ENCODE peak calls at places on chromosomes 5 and 9, in seven cellular contexts. One of them, this sample, is unnamed.

GRCh38 chr9:2241875-2242741 is 227.0 kb downstream of the SMARCA2 start:
- DNase-seq in astrocyte of the spinal cord: peak
- DNase-seq in CD8-positive, alpha-beta T cell: peak
- DNase-seq in fibroblast of pulmonary artery: peak
- DNase-seq in astrocyte of the cerebellum: peak
- DNase-seq in progenitor cell of endocrine pancreas: peak
- DNase-seq in GM13976: peak
- DNase-seq in this sample: peak

GRCh38 chr5:44160443-44160842 is 228.8 kb downstream of the FGF10 start:
- DNase-seq in astrocyte of the spinal cord: no peak
- DNase-seq in CD8-positive, alpha-beta T cell: no peak
- DNase-seq in fibroblast of pulmonary artery: no peak
- DNase-seq in progenitor cell of endocrine pancreas: no peak
- DNase-seq in astrocyte of the cerebellum: no peak
- DNase-seq in GM13976: no peak
- DNase-seq in this sample: no peak

GRCh38 chr5:81779125-81779934 is 28.4 kb upstream of the SSBP2 start:
- DNase-seq in astrocyte of the cerebellum: peak
- DNase-seq in GM13976: peak
- DNase-seq in fibroblast of pulmonary artery: peak
- DNase-seq in progenitor cell of endocrine pancreas: no peak
- DNase-seq in CD8-positive, alpha-beta T cell: peak
- DNase-seq in astrocyte of the spinal cord: peak
- DNase-seq in this sample: no peak

GRCh38 chr5:31939151-31939550 is 235.0 kb downstream of the GOLPH3 start:
- DNase-seq in GM13976: no peak
- DNase-seq in CD8-positive, alpha-beta T cell: no peak
- DNase-seq in astrocyte of the spinal cord: no peak
- DNase-seq in astrocyte of the cerebellum: no peak
- DNase-seq in fibroblast of pulmonary artery: peak
- DNase-seq in progenitor cell of endocrine pancreas: no peak
- DNase-seq in this sample: no peak

GRCh38 chr5:96035796-96036195 is 74.1 kb upstream of the ELL2 start:
- DNase-seq in CD8-positive, alpha-beta T cell: no peak
- DNase-seq in fibroblast of pulmonary artery: no peak
- DNase-seq in GM13976: no peak
- DNase-seq in astrocyte of the cerebellum: no peak
- DNase-seq in progenitor cell of endocrine pancreas: no peak
- DNase-seq in astrocyte of the spinal cord: no peak
- DNase-seq in this sample: no peak

GRCh38 chr5:142319105-142319504 is 5.7 kb downstream of the SPRY4 start:
- DNase-seq in astrocyte of the cerebellum: no peak
- DNase-seq in CD8-positive, alpha-beta T cell: no peak
- DNase-seq in astrocyte of the spinal cord: peak
- DNase-seq in GM13976: no peak
- DNase-seq in fibroblast of pulmonary artery: no peak
- DNase-seq in progenitor cell of endocrine pancreas: no peak
- DNase-seq in this sample: no peak

GRCh38 chr5:28344803-28345433 is 1306.5 kb upstream of the CDH9 start:
- DNase-seq in GM13976: peak
- DNase-seq in progenitor cell of endocrine pancreas: no peak
- DNase-seq in CD8-positive, alpha-beta T cell: no peak
- DNase-seq in astrocyte of the spinal cord: peak
- DNase-seq in fibroblast of pulmonary artery: peak
- DNase-seq in astrocyte of the cerebellum: peak
- DNase-seq in this sample: no peak

GRCh38 chr5:80867233-80867632 is 92.9 kb upstream of the RASGRF2 start:
- DNase-seq in GM13976: no peak
- DNase-seq in astrocyte of the cerebellum: no peak
- DNase-seq in fibroblast of pulmonary artery: peak
- DNase-seq in progenitor cell of endocrine pancreas: no peak
- DNase-seq in astrocyte of the spinal cord: no peak
- DNase-seq in CD8-positive, alpha-beta T cell: no peak
- DNase-seq in this sample: no peak

GRCh38 chr5:177473461-177473991 is at the start of gene DBN1:
- DNase-seq in astrocyte of the spinal cord: peak
- DNase-seq in GM13976: peak
- DNase-seq in fibroblast of pulmonary artery: peak
- DNase-seq in progenitor cell of endocrine pancreas: peak
- DNase-seq in astrocyte of the cerebellum: no peak
- DNase-seq in CD8-positive, alpha-beta T cell: no peak
- DNase-seq in this sample: no peak

GRCh38 chr5:79122963-79123362 is 11.4 kb downstream of the BHMT start:
- DNase-seq in progenitor cell of endocrine pancreas: no peak
- DNase-seq in GM13976: no peak
- DNase-seq in astrocyte of the spinal cord: no peak
- DNase-seq in CD8-positive, alpha-beta T cell: no peak
- DNase-seq in fibroblast of pulmonary artery: peak
- DNase-seq in astrocyte of the cerebellum: no peak
- DNase-seq in this sample: no peak

GRCh38 chr5:93378073-93378472 is 202.9 kb downstream of the NR2F1-AS1 start:
- DNase-seq in GM13976: no peak
- DNase-seq in astrocyte of the cerebellum: peak
- DNase-seq in CD8-positive, alpha-beta T cell: no peak
- DNase-seq in astrocyte of the spinal cord: peak
- DNase-seq in fibroblast of pulmonary artery: peak
- DNase-seq in progenitor cell of endocrine pancreas: no peak
- DNase-seq in this sample: no peak

GRCh38 chr5:74631088-74631960 is 9.2 kb downstream of the ENC1 start:
- DNase-seq in progenitor cell of endocrine pancreas: no peak
- DNase-seq in astrocyte of the cerebellum: no peak
- DNase-seq in CD8-positive, alpha-beta T cell: peak
- DNase-seq in astrocyte of the spinal cord: peak
- DNase-seq in fibroblast of pulmonary artery: peak
- DNase-seq in GM13976: peak
- DNase-seq in this sample: no peak

GRCh38 chr9:17837931-17838330 is 259.1 kb downstream of the SH3GL2 start:
- DNase-seq in fibroblast of pulmonary artery: peak
- DNase-seq in CD8-positive, alpha-beta T cell: no peak
- DNase-seq in progenitor cell of endocrine pancreas: no peak
- DNase-seq in astrocyte of the cerebellum: no peak
- DNase-seq in astrocyte of the spinal cord: no peak
- DNase-seq in GM13976: no peak
- DNase-seq in this sample: no peak

GRCh38 chr5:16492398-16493175 is 27.0 kb upstream of the ZNF622 start:
- DNase-seq in astrocyte of the spinal cord: peak
- DNase-seq in progenitor cell of endocrine pancreas: no peak
- DNase-seq in GM13976: no peak
- DNase-seq in astrocyte of the cerebellum: peak
- DNase-seq in fibroblast of pulmonary artery: peak
- DNase-seq in CD8-positive, alpha-beta T cell: no peak
- DNase-seq in this sample: no peak

GRCh38 chr5:35618297-35618636 is 604 bp downstream of the SPEF2 start:
- DNase-seq in GM13976: no peak
- DNase-seq in progenitor cell of endocrine pancreas: no peak
- DNase-seq in astrocyte of the cerebellum: no peak
- DNase-seq in fibroblast of pulmonary artery: no peak
- DNase-seq in astrocyte of the spinal cord: peak
- DNase-seq in CD8-positive, alpha-beta T cell: no peak
- DNase-seq in this sample: no peak

GRCh38 chr5:35622974-35623373 is 5.3 kb downstream of the SPEF2 start:
- DNase-seq in CD8-positive, alpha-beta T cell: no peak
- DNase-seq in GM13976: no peak
- DNase-seq in fibroblast of pulmonary artery: no peak
- DNase-seq in progenitor cell of endocrine pancreas: no peak
- DNase-seq in astrocyte of the spinal cord: no peak
- DNase-seq in astrocyte of the cerebellum: no peak
- DNase-seq in this sample: no peak

GRCh38 chr5:35618791-35619190 is 1.1 kb downstream of the SPEF2 start:
- DNase-seq in astrocyte of the cerebellum: no peak
- DNase-seq in CD8-positive, alpha-beta T cell: no peak
- DNase-seq in fibroblast of pulmonary artery: no peak
- DNase-seq in astrocyte of the spinal cord: no peak
- DNase-seq in GM13976: peak
- DNase-seq in progenitor cell of endocrine pancreas: no peak
- DNase-seq in this sample: no peak

GRCh38 chr5:35617060-35617434 is 616 bp upstream of the SPEF2 start:
- DNase-seq in astrocyte of the cerebellum: no peak
- DNase-seq in CD8-positive, alpha-beta T cell: no peak
- DNase-seq in GM13976: no peak
- DNase-seq in fibroblast of pulmonary artery: no peak
- DNase-seq in progenitor cell of endocrine pancreas: no peak
- DNase-seq in astrocyte of the spinal cord: no peak
- DNase-seq in this sample: no peak

DNA sequence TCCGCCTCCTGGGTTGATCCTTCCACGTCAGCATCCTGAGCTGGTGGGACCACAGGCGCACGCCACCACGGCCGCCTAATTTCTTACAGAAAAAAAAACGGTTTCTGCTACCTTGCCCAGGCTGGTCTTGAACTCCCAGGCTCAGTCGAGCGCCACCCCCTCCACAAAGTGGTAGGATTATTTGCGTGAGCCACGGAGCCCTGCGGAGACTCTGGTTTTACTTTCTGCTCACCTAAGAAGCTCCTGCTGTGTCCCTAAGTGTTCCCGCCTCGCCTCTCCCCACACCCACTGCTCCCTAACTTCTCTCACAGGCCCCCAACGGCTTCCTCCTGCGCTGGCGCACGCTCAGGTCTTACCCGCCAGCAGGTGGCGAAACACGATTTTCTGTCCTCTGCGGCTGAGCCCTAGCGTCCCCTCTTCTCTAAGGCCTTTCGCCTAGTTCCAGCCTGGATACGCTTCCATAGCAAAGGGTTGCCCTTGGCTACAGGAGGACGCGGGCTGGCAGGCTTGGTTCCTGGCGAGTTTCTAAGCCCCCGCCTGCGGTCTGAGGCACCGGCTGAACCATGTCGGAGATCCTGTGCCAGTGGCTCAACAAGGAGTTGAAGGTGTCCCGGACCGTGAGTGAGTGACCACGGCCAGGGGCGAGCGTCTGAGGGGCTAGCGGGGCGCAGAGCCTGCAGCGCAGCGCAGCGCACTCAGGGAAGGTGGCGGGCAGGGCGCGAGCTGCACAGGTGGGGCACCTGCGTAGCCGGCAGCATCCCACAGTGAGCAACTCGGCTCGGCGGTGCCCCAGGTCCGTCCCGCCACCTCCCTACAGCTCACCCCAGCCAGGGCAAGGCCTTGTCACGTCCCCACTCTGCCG is at the start of gene SPEF2:
- DNase-seq in astrocyte of the cerebellum: peak
- DNase-seq in progenitor cell of endocrine pancreas: peak
- DNase-seq in fibroblast of pulmonary artery: peak
- DNase-seq in astrocyte of the spinal cord: peak
- DNase-seq in GM13976: peak
- DNase-seq in CD8-positive, alpha-beta T cell: peak
- DNase-seq in this sample: peak
- TF ChIP-seq CTCF in astrocyte of the cerebellum: peak
- TF ChIP-seq CTCF in progenitor cell of endocrine pancreas: peak
- TF ChIP-seq CTCF in fibroblast of pulmonary artery: peak
- TF ChIP-seq CTCF in astrocyte of the spinal cord: peak
- TF ChIP-seq CTCF in GM13976: peak
- TF ChIP-seq CTCF in CD8-positive, alpha-beta T cell: peak
- TF ChIP-seq CTCF in this sample: peak

DNA sequence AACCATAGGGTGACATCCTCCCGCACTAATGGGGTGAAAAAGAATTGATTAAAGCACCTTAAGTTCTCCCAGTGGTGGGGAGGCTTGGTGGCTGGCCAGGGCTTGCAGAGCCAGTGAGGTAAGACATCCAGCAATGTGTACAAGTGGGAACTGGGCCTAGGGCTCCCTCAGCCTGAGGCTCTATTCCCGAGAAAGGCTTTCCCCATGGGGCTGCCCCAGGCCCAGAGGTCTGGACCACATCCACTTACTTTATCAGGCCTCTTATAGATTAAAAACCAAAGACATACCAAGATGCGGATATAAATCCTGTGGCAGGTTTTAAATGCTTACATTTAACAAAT is 35.3 kb downstream of the C5orf15 start:
- DNase-seq in CD8-positive, alpha-beta T cell: no peak
- DNase-seq in astrocyte of the spinal cord: peak
- DNase-seq in progenitor cell of endocrine pancreas: no peak
- DNase-seq in GM13976: no peak
- DNase-seq in fibroblast of pulmonary artery: no peak
- DNase-seq in astrocyte of the cerebellum: no peak
- DNase-seq in this sample: no peak
- TF ChIP-seq CTCF in CD8-positive, alpha-beta T cell: no peak
- TF ChIP-seq CTCF in astrocyte of the spinal cord: no peak
- TF ChIP-seq CTCF in progenitor cell of endocrine pancreas: no peak
- TF ChIP-seq CTCF in GM13976: no peak
- TF ChIP-seq CTCF in fibroblast of pulmonary artery: no peak
- TF ChIP-seq CTCF in astrocyte of the cerebellum: no peak
- TF ChIP-seq CTCF in this sample: no peak

DNA sequence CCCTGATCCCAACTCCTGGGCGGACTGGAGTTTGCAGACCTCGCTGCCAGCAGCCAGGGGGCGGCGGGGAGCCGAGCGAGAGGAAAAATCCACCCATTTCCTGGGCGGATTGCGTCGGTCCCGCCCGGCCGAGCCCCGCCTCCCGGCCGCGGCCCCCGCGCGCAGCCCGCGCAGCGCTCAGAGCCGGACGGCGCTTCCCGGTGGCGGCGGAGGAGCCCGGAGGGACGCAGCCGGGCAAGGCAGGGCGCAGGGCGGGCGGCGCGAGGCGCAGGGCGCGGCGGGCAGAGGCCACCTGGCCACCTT is at the start of gene OLFM1:
- DNase-seq in astrocyte of the cerebellum: no peak
- DNase-seq in fibroblast of pulmonary artery: peak
- DNase-seq in GM13976: peak
- DNase-seq in progenitor cell of endocrine pancreas: peak
- DNase-seq in CD8-positive, alpha-beta T cell: no peak
- DNase-seq in astrocyte of the spinal cord: peak
- DNase-seq in this sample: peak
- TF ChIP-seq CTCF in astrocyte of the cerebellum: peak
- TF ChIP-seq CTCF in fibroblast of pulmonary artery: peak
- TF ChIP-seq CTCF in GM13976: no peak
- TF ChIP-seq CTCF in progenitor cell of endocrine pancreas: peak
- TF ChIP-seq CTCF in CD8-positive, alpha-beta T cell: no peak
- TF ChIP-seq CTCF in astrocyte of the spinal cord: peak
- TF ChIP-seq CTCF in this sample: peak

DNA sequence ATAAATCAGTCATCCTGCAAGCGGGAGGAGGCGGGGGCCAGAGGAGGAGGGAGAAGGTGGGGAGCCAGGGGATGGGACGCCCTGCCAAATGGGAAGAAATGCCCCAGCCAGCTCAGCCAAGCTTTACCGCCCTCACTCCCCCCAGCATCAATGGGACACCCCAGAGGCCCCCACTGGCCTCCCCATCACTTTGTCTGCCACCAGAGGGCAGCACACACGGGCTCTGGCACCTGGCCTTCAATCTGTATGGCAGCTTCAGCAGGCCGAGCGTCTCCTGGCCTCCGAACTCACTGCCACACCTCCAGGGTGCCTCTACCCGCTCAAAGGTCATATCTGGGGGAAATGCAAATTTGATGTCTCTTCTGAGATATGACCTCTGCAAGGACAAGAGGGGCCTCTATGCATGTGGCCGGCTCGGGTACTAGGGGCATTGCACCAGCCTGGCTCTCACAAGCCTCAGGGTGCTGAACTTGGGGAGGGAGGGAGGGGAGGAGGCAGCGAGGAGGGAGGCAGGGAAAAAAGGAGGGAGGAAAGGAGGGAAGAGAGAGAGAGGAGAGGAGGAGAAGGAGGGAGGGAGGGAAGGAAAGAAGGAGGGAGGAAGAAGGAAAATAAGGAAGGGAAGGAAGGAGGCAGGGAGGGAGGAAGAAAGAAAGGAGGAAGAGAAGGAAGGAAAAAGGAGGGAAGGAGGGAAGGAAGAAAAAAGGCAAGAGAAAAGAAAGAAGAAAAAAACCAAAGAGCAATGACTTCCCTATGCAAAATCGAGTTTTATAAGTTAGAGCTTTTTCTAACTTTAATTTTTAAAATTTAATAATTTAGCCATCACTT is 656 bp upstream of the GFI1B start:
- DNase-seq in CD8-positive, alpha-beta T cell: peak
- DNase-seq in GM13976: peak
- DNase-seq in progenitor cell of endocrine pancreas: peak
- DNase-seq in astrocyte of the cerebellum: no peak
- DNase-seq in fibroblast of pulmonary artery: peak
- DNase-seq in astrocyte of the spinal cord: peak
- DNase-seq in this sample: peak
- TF ChIP-seq CTCF in CD8-positive, alpha-beta T cell: peak
- TF ChIP-seq CTCF in GM13976: peak
- TF ChIP-seq CTCF in progenitor cell of endocrine pancreas: peak
- TF ChIP-seq CTCF in astrocyte of the cerebellum: peak
- TF ChIP-seq CTCF in fibroblast of pulmonary artery: peak
- TF ChIP-seq CTCF in astrocyte of the spinal cord: peak
- TF ChIP-seq CTCF in this sample: peak

This sample was measured in neural crest cell.